ENCODE peak calls at places on chromosomes 3 and 15, in eight cellular contexts. One of them, this sample, is unnamed. For H3K9me3 and H3K4me1, the result is how much of the 10 kb centered on the place peaks cover.

GRCh38 chr3:112894258-112894657 is 47.6 kb upstream of the CD200R1L start:
- DNase-seq in OCI-LY7: no peak
- DNase-seq in Caco-2: peak
- DNase-seq in psoas muscle: no peak
- DNase-seq in heart right ventricle: no peak
- DNase-seq in uterus: no peak
- DNase-seq in A549: no peak
- DNase-seq in breast epithelium: no peak
- DNase-seq in this sample: no peak

GRCh38 chr3:196624907-196625306 is 14.6 kb upstream of the NRROS start:
- DNase-seq in breast epithelium: no peak
- DNase-seq in Caco-2: no peak
- DNase-seq in psoas muscle: peak
- DNase-seq in uterus: no peak
- DNase-seq in OCI-LY7: no peak
- DNase-seq in heart right ventricle: peak
- DNase-seq in A549: no peak
- DNase-seq in this sample: no peak

GRCh38 chr3:42809202-42809601 is at the start of gene ACKR2:
- DNase-seq in A549: no peak
- DNase-seq in psoas muscle: no peak
- DNase-seq in uterus: no peak
- DNase-seq in Caco-2: peak
- DNase-seq in heart right ventricle: no peak
- DNase-seq in OCI-LY7: no peak
- DNase-seq in breast epithelium: no peak
- DNase-seq in this sample: no peak

GRCh38 chr3:195754141-195754540 is 33.4 kb downstream of the MUC20 start:
- DNase-seq in breast epithelium: no peak
- DNase-seq in Caco-2: no peak
- DNase-seq in A549: no peak
- DNase-seq in heart right ventricle: no peak
- DNase-seq in uterus: no peak
- DNase-seq in psoas muscle: no peak
- DNase-seq in OCI-LY7: no peak
- DNase-seq in this sample: no peak

GRCh38 chr3:161104561-161105551 is at the start of gene B3GALNT1:
- DNase-seq in OCI-LY7: no peak
- DNase-seq in A549: peak
- DNase-seq in heart right ventricle: peak
- DNase-seq in Caco-2: peak
- DNase-seq in psoas muscle: peak
- DNase-seq in breast epithelium: no peak
- DNase-seq in uterus: peak
- DNase-seq in this sample: no peak

GRCh38 chr3:128466840-128467541 is at the start of gene DNAJB8:
- DNase-seq in A549: no peak
- DNase-seq in heart right ventricle: no peak
- DNase-seq in breast epithelium: no peak
- DNase-seq in uterus: no peak
- DNase-seq in OCI-LY7: no peak
- DNase-seq in Caco-2: no peak
- DNase-seq in psoas muscle: no peak
- DNase-seq in this sample: no peak

GRCh38 chr15:78840661-78841060 is 29.4 kb upstream of the ADAMTS7 start:
- DNase-seq in A549: no peak
- DNase-seq in Caco-2: no peak
- DNase-seq in uterus: no peak
- DNase-seq in psoas muscle: peak
- DNase-seq in heart right ventricle: no peak
- DNase-seq in OCI-LY7: peak
- DNase-seq in breast epithelium: no peak
- DNase-seq in this sample: no peak

GRCh38 chr3:186281172-186281571 is 80.9 kb downstream of the DGKG start:
- DNase-seq in A549: no peak
- DNase-seq in uterus: no peak
- DNase-seq in breast epithelium: no peak
- DNase-seq in psoas muscle: no peak
- DNase-seq in Caco-2: no peak
- DNase-seq in heart right ventricle: no peak
- DNase-seq in OCI-LY7: no peak
- DNase-seq in this sample: no peak

GRCh38 chr3:100002599-100003350 is 111.5 kb downstream of the FILIP1L start:
- DNase-seq in breast epithelium: peak
- DNase-seq in heart right ventricle: no peak
- DNase-seq in psoas muscle: no peak
- DNase-seq in A549: peak
- DNase-seq in uterus: peak
- DNase-seq in Caco-2: peak
- DNase-seq in OCI-LY7: no peak
- DNase-seq in this sample: no peak

GRCh38 chr15:52200831-52201365 is 9.7 kb upstream of the GNB5 start:
- DNase-seq in OCI-LY7: no peak
- DNase-seq in A549: no peak
- DNase-seq in psoas muscle: no peak
- DNase-seq in heart right ventricle: no peak
- DNase-seq in breast epithelium: no peak
- DNase-seq in Caco-2: no peak
- DNase-seq in uterus: no peak
- DNase-seq in this sample: no peak

GRCh38 chr3:119145500-119146167 is at the start of gene TEX55:
- DNase-seq in psoas muscle: no peak
- DNase-seq in A549: peak
- DNase-seq in breast epithelium: no peak
- DNase-seq in uterus: no peak
- DNase-seq in heart right ventricle: peak
- DNase-seq in Caco-2: peak
- DNase-seq in OCI-LY7: peak
- DNase-seq in this sample: no peak

GRCh38 chr15:28097656-28098359 is 1.3 kb downstream of the OCA2 start:
- DNase-seq in breast epithelium: no peak
- DNase-seq in Caco-2: no peak
- DNase-seq in A549: no peak
- DNase-seq in OCI-LY7: no peak
- DNase-seq in uterus: no peak
- DNase-seq in psoas muscle: no peak
- DNase-seq in heart right ventricle: no peak
- DNase-seq in this sample: no peak

GRCh38 chr3:181712505-181713299 is 977 bp downstream of the SOX2 start:
- DNase-seq in psoas muscle: no peak
- DNase-seq in heart right ventricle: no peak
- DNase-seq in Caco-2: peak
- DNase-seq in OCI-LY7: peak
- DNase-seq in breast epithelium: no peak
- DNase-seq in uterus: no peak
- DNase-seq in A549: no peak
- DNase-seq in this sample: no peak

GRCh38 chr3:77667901-77668300 is 628.0 kb downstream of the ROBO2 start:
- DNase-seq in Caco-2: no peak
- DNase-seq in OCI-LY7: no peak
- DNase-seq in uterus: no peak
- DNase-seq in A549: no peak
- DNase-seq in heart right ventricle: no peak
- DNase-seq in breast epithelium: no peak
- DNase-seq in psoas muscle: no peak
- DNase-seq in this sample: no peak

GRCh38 chr15:26729581-26729980 is 43.3 kb downstream of the GABRB3 start:
- DNase-seq in breast epithelium: no peak
- DNase-seq in Caco-2: no peak
- DNase-seq in psoas muscle: no peak
- DNase-seq in uterus: no peak
- DNase-seq in A549: no peak
- DNase-seq in OCI-LY7: no peak
- DNase-seq in heart right ventricle: no peak
- DNase-seq in this sample: no peak

GRCh38 chr3:86416334-86416733 is 574.6 kb downstream of the VGLL3 start:
- DNase-seq in breast epithelium: no peak
- DNase-seq in OCI-LY7: no peak
- DNase-seq in Caco-2: no peak
- DNase-seq in uterus: no peak
- DNase-seq in A549: no peak
- DNase-seq in psoas muscle: no peak
- DNase-seq in heart right ventricle: no peak
- DNase-seq in this sample: no peak

GRCh38 chr3:148319161-148319915 is 378.4 kb upstream of the AGTR1 start:
- DNase-seq in uterus: no peak
- DNase-seq in OCI-LY7: no peak
- DNase-seq in psoas muscle: no peak
- DNase-seq in A549: no peak
- DNase-seq in heart right ventricle: no peak
- DNase-seq in Caco-2: no peak
- DNase-seq in breast epithelium: no peak
- DNase-seq in this sample: no peak

GRCh38 chr3:127763816-127764215 is 58.5 kb downstream of the MGLL start:
- DNase-seq in Caco-2: no peak
- DNase-seq in OCI-LY7: no peak
- DNase-seq in uterus: no peak
- DNase-seq in psoas muscle: no peak
- DNase-seq in heart right ventricle: no peak
- DNase-seq in A549: no peak
- DNase-seq in breast epithelium: no peak
- DNase-seq in this sample: no peak

GRCh38 chr15:36798366-36798765 is 218.9 kb downstream of the CDIN1 start:
- DNase-seq in heart right ventricle: no peak
- DNase-seq in OCI-LY7: no peak
- DNase-seq in A549: peak
- DNase-seq in psoas muscle: no peak
- DNase-seq in breast epithelium: no peak
- DNase-seq in Caco-2: no peak
- DNase-seq in uterus: no peak
- DNase-seq in this sample: no peak

DNA sequence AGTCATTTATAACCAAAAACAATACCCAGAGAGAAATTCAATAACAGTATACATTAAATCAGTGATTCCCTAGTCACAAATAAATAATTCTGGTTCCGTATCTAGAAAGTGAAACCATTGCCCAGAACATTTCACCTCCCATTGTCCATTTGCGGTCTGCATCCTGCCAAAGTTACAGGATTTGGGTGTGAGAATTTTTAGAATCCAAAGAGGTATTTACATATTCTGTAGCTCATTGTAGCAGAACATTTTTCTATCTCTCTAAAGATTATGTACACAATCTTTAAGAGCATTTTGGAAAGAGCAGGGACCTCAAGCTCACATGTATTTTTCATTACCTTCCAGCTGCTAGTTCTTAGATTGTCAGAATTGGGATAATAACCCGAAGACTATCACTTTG is 261.6 kb downstream of the CHL1 start:
- DNase-seq in A549: no peak
- DNase-seq in breast epithelium: no peak
- DNase-seq in heart right ventricle: no peak
- DNase-seq in uterus: no peak
- DNase-seq in OCI-LY7: no peak
- DNase-seq in psoas muscle: no peak
- DNase-seq in Caco-2: no peak
- DNase-seq in this sample: no peak
- H3K9me3 ChIP-seq in A549: under half
- H3K9me3 ChIP-seq in breast epithelium: under half
- H3K9me3 ChIP-seq in heart right ventricle: under half
- H3K9me3 ChIP-seq in uterus: under half
- H3K9me3 ChIP-seq in OCI-LY7: under half
- H3K9me3 ChIP-seq in psoas muscle: under half
- H3K9me3 ChIP-seq in Caco-2: under half
- H3K9me3 ChIP-seq in this sample: under half

GRCh38 chr3:172309741-172310140 is 138.5 kb downstream of the GHSR start:
- DNase-seq in A549: no peak
- DNase-seq in breast epithelium: no peak
- DNase-seq in uterus: no peak
- DNase-seq in Caco-2: no peak
- DNase-seq in OCI-LY7: no peak
- DNase-seq in heart right ventricle: no peak
- DNase-seq in psoas muscle: no peak
- DNase-seq in this sample: no peak
- H3K4me1 ChIP-seq in A549: under half
- H3K4me1 ChIP-seq in breast epithelium: under half
- H3K4me1 ChIP-seq in uterus: under half
- H3K4me1 ChIP-seq in Caco-2: under half
- H3K4me1 ChIP-seq in OCI-LY7: under half
- H3K4me1 ChIP-seq in heart right ventricle: half or more
- H3K4me1 ChIP-seq in psoas muscle: under half
- H3K4me1 ChIP-seq in this sample: under half

DNA sequence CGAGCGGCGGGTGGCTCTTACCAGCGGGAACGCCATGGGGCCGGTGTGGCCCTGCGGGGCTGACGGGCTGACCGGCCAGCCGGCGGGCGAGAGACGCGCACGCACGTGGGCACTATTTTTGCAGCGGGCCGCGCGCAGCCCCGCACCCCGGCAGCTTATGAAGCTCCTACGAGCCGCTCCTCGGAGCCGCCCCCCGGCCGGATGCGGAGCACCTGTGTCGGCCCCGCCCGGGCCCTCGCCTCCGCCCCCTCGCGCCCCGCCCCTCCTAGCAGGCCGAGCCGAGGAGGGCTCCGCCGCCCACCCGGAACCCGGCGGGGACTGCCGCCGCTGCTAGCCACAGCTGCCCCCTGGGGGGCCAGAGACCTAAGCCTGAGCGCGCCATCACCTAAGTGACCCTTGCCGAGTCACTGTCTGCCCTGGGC is 683 bp upstream of the CPEB1 start:
- DNase-seq in A549: no peak
- DNase-seq in psoas muscle: peak
- DNase-seq in breast epithelium: no peak
- DNase-seq in Caco-2: no peak
- DNase-seq in OCI-LY7: no peak
- DNase-seq in uterus: peak
- DNase-seq in heart right ventricle: peak
- DNase-seq in this sample: no peak
- H3K4me3 ChIP-seq in A549: peak
- H3K4me3 ChIP-seq in psoas muscle: peak
- H3K4me3 ChIP-seq in breast epithelium: peak
- H3K4me3 ChIP-seq in Caco-2: no peak
- H3K4me3 ChIP-seq in OCI-LY7: no peak
- H3K4me3 ChIP-seq in uterus: peak
- H3K4me3 ChIP-seq in heart right ventricle: peak
- H3K4me3 ChIP-seq in this sample: peak

GRCh38 chr15:25188551-25189101 is 233.8 kb downstream of the SNRPN start:
- DNase-seq in breast epithelium: no peak
- DNase-seq in Caco-2: no peak
- DNase-seq in OCI-LY7: no peak
- DNase-seq in heart right ventricle: no peak
- DNase-seq in uterus: no peak
- DNase-seq in A549: no peak
- DNase-seq in psoas muscle: no peak
- DNase-seq in this sample: no peak

GRCh38 chr15:25186411-25186810 is 231.6 kb downstream of the SNRPN start:
- DNase-seq in heart right ventricle: no peak
- DNase-seq in psoas muscle: peak
- DNase-seq in uterus: no peak
- DNase-seq in OCI-LY7: no peak
- DNase-seq in breast epithelium: no peak
- DNase-seq in Caco-2: no peak
- DNase-seq in A549: no peak
- DNase-seq in this sample: no peak

GRCh38 chr15:25186906-25187645 is 232.3 kb downstream of the SNRPN start:
- DNase-seq in uterus: no peak
- DNase-seq in heart right ventricle: no peak
- DNase-seq in psoas muscle: no peak
- DNase-seq in A549: no peak
- DNase-seq in Caco-2: no peak
- DNase-seq in OCI-LY7: no peak
- DNase-seq in breast epithelium: no peak
- DNase-seq in this sample: no peak

GRCh38 chr15:25189551-25189950 is 234.8 kb downstream of the SNRPN start:
- DNase-seq in Caco-2: no peak
- DNase-seq in heart right ventricle: no peak
- DNase-seq in breast epithelium: no peak
- DNase-seq in A549: no peak
- DNase-seq in psoas muscle: no peak
- DNase-seq in OCI-LY7: no peak
- DNase-seq in uterus: no peak
- DNase-seq in this sample: no peak

GRCh38 chr15:25188051-25188450 is 233.3 kb downstream of the SNRPN start:
- DNase-seq in heart right ventricle: no peak
- DNase-seq in breast epithelium: no peak
- DNase-seq in Caco-2: no peak
- DNase-seq in A549: no peak
- DNase-seq in psoas muscle: no peak
- DNase-seq in uterus: no peak
- DNase-seq in OCI-LY7: no peak
- DNase-seq in this sample: no peak
- H3K9me3 ChIP-seq in heart right ventricle: under half
- H3K9me3 ChIP-seq in breast epithelium: half or more
- H3K9me3 ChIP-seq in Caco-2: half or more
- H3K9me3 ChIP-seq in A549: under half
- H3K9me3 ChIP-seq in psoas muscle: under half
- H3K9me3 ChIP-seq in uterus: under half
- H3K9me3 ChIP-seq in OCI-LY7: under half
- H3K9me3 ChIP-seq in this sample: under half